ENCODE peak calls at places on chromosomes 16 and 17, in five cellular contexts. F, B, V, H and K are unnamed samples.

GRCh38 chr16:68287276-68288251 is 23.2 kb downstream of the SLC7A6OS start:
- DNase-seq in F (peak; percentile 86), B (peak; percentile 81), V (no peak), H (no peak), K (peak; percentile 75)

GRCh38 chr17:40536731-40537171 is 28.5 kb downstream of the CCR7 start:
- DNase-seq in F (peak; percentile 75), B (no peak), V (no peak), H (no peak), K (no peak)

GRCh38 chr17:63704836-63705235 is 4.9 kb upstream of the LIMD2 start:
- DNase-seq in F (no peak), B (no peak), V (no peak), H (no peak), K (no peak)

GRCh38 chr17:30352247-30352814 is 18.5 kb upstream of the TMIGD1 start:
- DNase-seq in F (no peak), B (no peak), V (no peak), H (no peak), K (no peak)

GRCh38 chr16:1770328-1771071 is 843 bp downstream of the NME3 start:
- DNase-seq in F (peak; percentile 47), B (peak; percentile 64), V (peak; percentile 6), H (peak; percentile 76), K (peak; percentile 84)

GRCh38 chr16:85196976-85197375 is 84.7 kb upstream of the CIBAR2 start:
- DNase-seq in F (no peak), B (no peak), V (no peak), H (no peak), K (no peak)

GRCh38 chr16:71350821-71351557 is 7.5 kb upstream of the CALB2 start:
- DNase-seq in F (no peak), B (no peak), V (no peak), H (no peak), K (no peak)

GRCh38 chr17:50905460-50905803 is 39.3 kb upstream of the TOB1 start:
- DNase-seq in F (no peak), B (no peak), V (no peak), H (no peak), K (no peak)

GRCh38 chr17:37490022-37490587 is 414 bp downstream of the DUSP14 start:
- DNase-seq in F (peak; percentile 45), B (peak; percentile 75), V (peak; percentile 66), H (peak; percentile 83), K (peak; percentile 82)

GRCh38 chr16:71501562-71501961 is 12.4 kb upstream of the ZNF19 start:
- DNase-seq in F (no peak), B (no peak), V (no peak), H (no peak), K (no peak)

GRCh38 chr17:79617304-79617703 is 6.5 kb upstream of the RBFOX3 start:
- DNase-seq in F (no peak), B (no peak), V (no peak), H (no peak), K (no peak)

GRCh38 chr16:2786826-2787151 is 571 bp downstream of the PRSS33 start:
- DNase-seq in F (no peak), B (no peak), V (no peak), H (no peak), K (no peak)

GRCh38 chr17:68611353-68612227 is 10.4 kb upstream of the FAM20A start:
- DNase-seq in F (no peak), B (no peak), V (no peak), H (no peak), K (no peak)

GRCh38 chr16:2827481-2827790 is 2.7 kb upstream of the ZG16B start:
- DNase-seq in F (no peak), B (no peak), V (no peak), H (no peak), K (no peak)

GRCh38 chr16:12361016-12361415 is 384.5 kb downstream of the SNX29 start:
- DNase-seq in F (no peak), B (no peak), V (no peak), H (no peak), K (no peak)
- H3K4me1 ChIP-seq in F (no peaks in the 10 kb centered on the region), B (no peaks in the 10 kb centered on the region), V (peaks cover 2% of the 10 kb centered on the region), H (no peaks in the 10 kb centered on the region), K (no peaks in the 10 kb centered on the region)

DNA sequence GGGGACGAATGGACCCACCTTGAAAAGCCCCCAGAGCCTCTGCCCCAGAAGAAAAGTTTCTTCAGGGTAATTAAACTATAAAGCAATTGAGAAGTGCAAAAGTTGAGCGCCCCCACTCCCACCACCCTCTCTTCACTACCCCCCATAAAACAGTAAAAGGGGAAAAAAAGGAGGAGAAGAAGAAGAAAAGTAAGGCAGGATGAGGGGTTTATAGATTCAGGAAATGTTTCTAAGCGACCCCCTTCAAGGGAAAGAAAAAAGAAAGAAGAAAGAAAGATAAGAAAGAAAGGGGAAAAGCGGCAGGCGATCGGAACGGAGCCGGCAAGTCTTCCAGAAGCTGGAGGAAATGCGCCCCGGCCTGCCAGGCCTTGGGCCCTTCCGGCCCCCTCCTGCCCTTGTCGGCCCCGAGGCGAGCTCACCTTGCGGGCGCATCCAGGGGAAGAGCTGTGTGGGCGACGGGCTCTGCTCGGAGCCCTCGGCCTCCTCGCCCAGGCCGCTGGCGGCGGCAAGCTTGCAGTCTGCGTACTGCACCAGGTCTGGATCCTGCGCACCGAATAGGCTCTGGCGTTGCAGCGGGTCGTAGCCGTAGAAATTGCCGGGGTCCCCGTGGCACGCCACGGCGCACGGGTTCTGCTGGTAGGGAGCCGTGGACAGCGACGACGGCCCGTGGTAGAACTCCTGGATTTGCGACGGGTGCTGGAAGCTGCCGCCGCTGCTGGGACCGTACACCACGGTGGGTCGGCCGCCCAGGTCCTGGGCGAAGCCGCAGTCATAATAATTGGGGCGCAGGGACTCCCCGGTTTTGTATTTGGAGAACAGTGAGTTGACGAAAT is 1.0 kb downstream of the HOXB8 start:
- DNase-seq in F (peak; percentile 31), B (peak; percentile 69), V (no peak), H (no peak), K (no peak)
- H3K23ac ChIP-seq in F (no peak overlapping the region), B (peak overlapping the region; percentile 97), V (no peak overlapping the region), H (no peak overlapping the region), K (no peak overlapping the region)

DNA sequence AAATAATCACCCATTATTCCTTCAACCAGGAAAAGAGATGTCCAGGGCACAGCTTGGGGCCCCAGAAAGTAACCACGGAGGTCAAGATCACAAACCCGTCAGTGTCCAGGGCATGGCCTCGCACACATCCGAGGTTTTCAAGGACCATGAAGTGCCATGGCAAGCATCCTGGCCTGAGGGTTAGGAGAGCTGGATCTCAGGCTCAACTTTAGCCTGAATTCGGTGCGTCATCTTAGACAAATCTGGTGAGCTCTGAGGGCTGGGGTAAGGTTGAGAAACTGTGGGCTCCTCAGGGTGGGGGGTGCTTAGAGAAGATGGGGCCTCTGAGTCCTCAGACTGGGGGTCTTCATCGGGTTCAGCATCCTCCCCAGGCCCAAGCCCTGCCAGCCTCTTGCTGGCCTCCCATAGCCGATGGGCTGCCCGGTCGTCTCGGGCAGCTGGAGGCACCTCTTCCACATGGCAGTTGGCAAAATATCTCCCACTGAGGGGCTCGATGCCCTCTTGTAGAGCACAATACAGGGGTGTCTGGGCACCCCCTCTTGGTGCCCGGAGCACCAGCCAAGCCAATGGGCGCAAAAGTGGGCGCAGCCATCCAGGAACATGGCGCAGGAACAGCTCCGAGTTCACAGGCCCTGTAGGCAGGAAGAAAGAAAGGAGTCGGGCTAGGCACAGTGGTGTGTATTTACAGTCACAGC is 875 bp upstream of the FLOT2 start:
- DNase-seq in F (no peak), B (no peak), V (no peak), H (no peak), K (peak; percentile 87)
- H3K4me1 ChIP-seq in F (peaks cover 9% of the 10 kb centered on the region), B (peaks cover 28% of the 10 kb centered on the region), V (peaks cover 8% of the 10 kb centered on the region), H (peaks cover 5% of the 10 kb centered on the region), K (peaks cover 20% of the 10 kb centered on the region)

DNA sequence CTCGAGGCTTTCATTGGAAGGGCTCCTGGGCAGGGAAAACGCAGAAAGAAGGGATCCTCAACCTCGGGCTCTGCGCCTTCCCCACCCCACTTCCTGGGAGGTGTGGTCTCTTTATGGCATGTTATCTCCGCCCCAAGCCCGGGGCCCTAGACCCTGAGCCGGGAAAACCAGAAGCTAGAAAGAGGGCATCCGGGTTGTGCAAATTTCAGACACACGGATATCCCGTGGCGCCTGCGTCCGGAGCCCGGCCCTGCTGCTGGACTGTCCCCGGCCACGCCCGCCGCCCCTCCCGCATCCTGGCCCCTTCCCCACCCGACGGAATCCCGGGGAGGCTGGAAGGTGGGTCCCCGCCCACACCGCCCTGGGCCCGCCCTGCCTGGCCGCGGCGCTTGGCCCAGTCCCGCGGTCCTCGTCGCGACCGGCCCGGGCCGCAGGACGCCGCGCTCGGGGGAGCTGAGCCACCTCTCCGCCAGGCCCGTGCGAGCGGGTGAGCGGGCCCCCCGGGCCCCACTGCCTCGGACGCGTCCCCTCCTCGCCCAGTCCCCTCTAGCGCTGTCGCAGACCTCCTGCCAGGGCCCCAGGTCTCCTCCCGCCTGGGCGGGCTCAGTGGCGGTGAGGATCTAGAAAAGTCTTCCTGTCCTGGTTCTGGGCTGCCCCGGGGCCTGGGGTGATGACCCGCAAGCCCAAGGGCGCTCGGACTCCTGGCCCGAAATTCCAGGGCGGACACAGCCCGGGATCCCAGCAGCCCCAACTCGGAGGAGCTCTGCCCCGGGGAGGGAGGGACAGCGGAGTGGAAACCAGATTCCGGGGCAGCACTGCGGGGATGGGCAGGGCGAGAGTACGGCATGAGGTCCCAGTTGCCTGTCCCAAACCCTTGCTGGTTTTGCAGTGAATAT is at the start of gene SLC16A5:
- DNase-seq in F (peak; percentile 55), B (peak; percentile 93), V (peak; percentile 65), H (peak; percentile 95), K (peak; percentile 97)
- H3K23ac ChIP-seq in F (peak within 1 kb of the TSS; percentile 97), B (peak within 1 kb of the TSS; percentile 94), V (peak within 1 kb of the TSS; percentile 96), H (no peak within 1 kb of the TSS), K (no peak within 1 kb of the TSS)

GRCh38 chr17:28046034-28046825 is 3.8 kb downstream of the NLK start:
- DNase-seq in F (no peak), B (no peak), V (no peak), H (no peak), K (no peak)
- H3K4me1 ChIP-seq in F (peaks cover 10% of the 10 kb centered on the region), B (peaks cover 7% of the 10 kb centered on the region), V (peaks cover 11% of the 10 kb centered on the region), H (peaks cover 2% of the 10 kb centered on the region), K (peaks cover 12% of the 10 kb centered on the region)

GRCh38 chr17:77434136-77435114 is 293.7 kb downstream of the SEC14L1 start:
- DNase-seq in F (no peak), B (no peak), V (no peak), H (no peak), K (no peak)
- H3K23ac ChIP-seq in F (peak overlapping the region; percentile 57), B (peak overlapping the region; percentile 46), V (peak overlapping the region; percentile 90), H (no peak overlapping the region), K (no peak overlapping the region)

GRCh38 chr16:19266774-19267173 is 18.8 kb upstream of the CLEC19A start:
- DNase-seq in F (no peak), B (no peak), V (no peak), H (no peak), K (no peak)
- H3K4me1 ChIP-seq in F (no peaks in the 10 kb centered on the region), B (no peaks in the 10 kb centered on the region), V (no peaks in the 10 kb centered on the region), H (no peaks in the 10 kb centered on the region), K (no peaks in the 10 kb centered on the region)

DNA sequence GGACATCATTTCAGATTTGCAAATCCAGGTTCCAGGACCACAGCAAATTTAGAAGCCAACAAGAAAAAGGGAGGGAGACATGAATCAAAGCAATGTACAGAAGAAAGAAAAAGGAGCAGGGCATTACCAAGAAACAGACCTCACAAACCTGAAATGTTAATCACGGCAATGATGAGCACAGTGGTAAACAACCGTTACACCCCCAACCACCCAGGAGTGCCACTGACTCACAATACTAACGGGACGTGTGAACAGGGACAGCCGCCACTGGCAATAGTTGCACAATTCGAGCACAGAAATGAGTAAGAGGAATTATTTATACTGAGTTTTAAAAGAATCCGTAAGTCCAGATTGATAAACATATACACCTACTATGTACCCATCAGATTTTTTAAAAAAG is 13.8 kb downstream of the USP22 start:
- DNase-seq in F (peak; percentile 84), B (peak; percentile 90), V (no peak), H (no peak), K (peak; percentile 31)
- H3K23ac ChIP-seq in F (peak overlapping the region; percentile 38), B (no peak overlapping the region), V (no peak overlapping the region), H (no peak overlapping the region), K (no peak overlapping the region)